ENCODE peak calls at places on chromosomes 11 and 22, in eight cellular contexts. R is activated CD8-positive, alpha-beta memory T cell treated with anti-CD3 and anti-CD28 coated beads, Interleukin-2, amount 50 U/mL, for 48 hours; Y is WTC11; X is BE2C; I is activated T-cell treated with anti-CD3 and anti-CD28 coated beads for 1 hour; F is epithelial cell of prostate; H is iPS DF 19.7; B is hepatic stellate cell. G is an unnamed sample.

GRCh38 chr11:69495441-69496201 is 14.2 kb downstream of the LINC01488 start:
- DNase-seq in X (no peak), I (no peak), R (no peak), Y (no peak), H (no peak), B (no peak), F (no peak), G (no peak)

GRCh38 chr11:110296226-110297081 is at the start of gene RDX:
- DNase-seq in R (peak; percentile 80), I (peak; percentile 32), B (peak; percentile 81), F (peak; percentile 27), X (peak; percentile 84), H (peak; percentile 48), Y (peak; percentile 83), G (peak; percentile 39)

GRCh38 chr22:19874307-19875060 is 19.8 kb upstream of the GNB1L start:
- DNase-seq in F (no peak), B (no peak), X (peak; percentile 13), Y (peak; percentile 12), I (no peak), R (peak; percentile 61), H (no peak), G (no peak)

GRCh38 chr11:66607126-66607834 is 9.2 kb upstream of the RBM14 start:
- DNase-seq in F (no peak), I (no peak), H (no peak), R (no peak), X (peak; percentile 21), B (peak; percentile 39), Y (no peak), G (no peak)

GRCh38 chr11:9817191-9817590 is 153.3 kb downstream of the SWAP70 start:
- DNase-seq in X (no peak), F (no peak), R (no peak), I (no peak), B (no peak), H (no peak), Y (no peak), G (no peak)

GRCh38 chr11:76604652-76605241 is 65.8 kb downstream of the LRRC32 start:
- DNase-seq in I (no peak), R (no peak), H (no peak), X (no peak), F (no peak), Y (no peak), B (peak; percentile 71), G (no peak)

GRCh38 chr11:73114835-73115220 is 27.3 kb downstream of the FCHSD2 start:
- DNase-seq in R (no peak), H (no peak), F (no peak), I (no peak), Y (no peak), X (no peak), B (no peak), G (no peak)

GRCh38 chr11:64088159-64089026 is 52.7 kb downstream of the FLRT1 start:
- DNase-seq in X (no peak), R (no peak), I (no peak), H (peak; percentile 64), Y (peak; percentile 79), B (no peak), F (no peak), G (no peak)

GRCh38 chr22:36659762-36660509 is 43.6 kb downstream of the CACNG2 start:
- DNase-seq in I (no peak), R (peak; percentile 80), Y (no peak), F (peak; percentile 64), X (peak; percentile 98), H (no peak), B (peak; percentile 90), G (no peak)

GRCh38 chr22:45584621-45585436 is 82.1 kb downstream of the FBLN1 start:
- DNase-seq in F (no peak), Y (no peak), I (no peak), R (no peak), B (no peak), H (no peak), X (no peak), G (no peak)

GRCh38 chr22:46528121-46528610 is 9.3 kb downstream of the CELSR1 start:
- DNase-seq in X (no peak), H (no peak), F (no peak), R (no peak), I (no peak), B (no peak), Y (no peak), G (no peak)

GRCh38 chr22:38240734-38241252 is 32.0 kb downstream of the TMEM184B start:
- DNase-seq in R (no peak), B (peak; percentile 70), H (peak; percentile 74), F (no peak), Y (peak; percentile 71), I (no peak), X (no peak), G (no peak)

GRCh38 chr22:32226236-32227119 is 21.6 kb upstream of the RFPL2 start:
- DNase-seq in F (no peak), X (no peak), R (no peak), I (no peak), H (no peak), Y (no peak), B (no peak), G (no peak)

G was measured in T-helper 1 cell.